ENCODE peak calls at places on chromosomes 4 and X, in seven cellular contexts. One of them, this sample, is unnamed.

GRCh38 chrX:19876962-19877361 is 10.4 kb downstream of the SH3KBP1 start:
- DNase-seq in GM04504: no peak
- DNase-seq in epithelial cell of esophagus: no peak
- DNase-seq in NCI-H2029: no peak
- DNase-seq in Caki2: no peak
- DNase-seq in RCC 7860: no peak
- DNase-seq in AG08396: no peak
- DNase-seq in this sample: no peak

GRCh38 chr4:7253806-7254205 is 61.5 kb downstream of the SORCS2 start:
- DNase-seq in GM04504: no peak
- DNase-seq in epithelial cell of esophagus: no peak
- DNase-seq in NCI-H2029: no peak
- DNase-seq in Caki2: no peak
- DNase-seq in RCC 7860: no peak
- DNase-seq in AG08396: no peak
- DNase-seq in this sample: no peak

GRCh38 chr4:124132161-124132560 is 580.4 kb downstream of the ANKRD50 start:
- DNase-seq in GM04504: no peak
- DNase-seq in epithelial cell of esophagus: no peak
- DNase-seq in NCI-H2029: no peak
- DNase-seq in Caki2: no peak
- DNase-seq in RCC 7860: no peak
- DNase-seq in AG08396: no peak
- DNase-seq in this sample: no peak

GRCh38 chr4:17726911-17727310 is 54.5 kb downstream of the FAM184B start:
- DNase-seq in GM04504: no peak
- DNase-seq in epithelial cell of esophagus: peak; percentile 31
- DNase-seq in NCI-H2029: no peak
- DNase-seq in Caki2: no peak
- DNase-seq in RCC 7860: no peak
- DNase-seq in AG08396: no peak
- DNase-seq in this sample: no peak

GRCh38 chr4:19047481-19047880 is 1025.9 kb upstream of the LCORL start:
- DNase-seq in GM04504: no peak
- DNase-seq in epithelial cell of esophagus: no peak
- DNase-seq in NCI-H2029: no peak
- DNase-seq in Caki2: no peak
- DNase-seq in RCC 7860: no peak
- DNase-seq in AG08396: no peak
- DNase-seq in this sample: no peak

GRCh38 chrX:40107291-40108083 is 9.7 kb upstream of the BCOR start:
- DNase-seq in GM04504: no peak
- DNase-seq in epithelial cell of esophagus: no peak
- DNase-seq in NCI-H2029: peak; percentile 71
- DNase-seq in Caki2: peak; percentile 84
- DNase-seq in RCC 7860: peak; percentile 87
- DNase-seq in AG08396: peak; percentile 44
- DNase-seq in this sample: no peak

GRCh38 chr4:124931050-124931449 is 218.5 kb upstream of the ANKRD50 start:
- DNase-seq in GM04504: no peak
- DNase-seq in epithelial cell of esophagus: no peak
- DNase-seq in NCI-H2029: no peak
- DNase-seq in Caki2: no peak
- DNase-seq in RCC 7860: no peak
- DNase-seq in AG08396: peak; percentile 7
- DNase-seq in this sample: peak; percentile 79

GRCh38 chr4:129335263-129335662 is 239.3 kb downstream of the C4orf33 start:
- DNase-seq in GM04504: no peak
- DNase-seq in epithelial cell of esophagus: peak; percentile 18
- DNase-seq in NCI-H2029: peak; percentile 28
- DNase-seq in Caki2: no peak
- DNase-seq in RCC 7860: no peak
- DNase-seq in AG08396: no peak
- DNase-seq in this sample: no peak

GRCh38 chrX:30713061-30713525 is 59.9 kb downstream of the GK start:
- DNase-seq in GM04504: peak; percentile 24
- DNase-seq in epithelial cell of esophagus: peak; percentile 74
- DNase-seq in NCI-H2029: no peak
- DNase-seq in Caki2: peak; percentile 30
- DNase-seq in RCC 7860: no peak
- DNase-seq in AG08396: peak; percentile 36
- DNase-seq in this sample: peak; percentile 26

GRCh38 chr4:61740950-61741638 is 541.0 kb downstream of the ADGRL3 start:
- DNase-seq in GM04504: no peak
- DNase-seq in epithelial cell of esophagus: no peak
- DNase-seq in NCI-H2029: no peak
- DNase-seq in Caki2: no peak
- DNase-seq in RCC 7860: no peak
- DNase-seq in AG08396: no peak
- DNase-seq in this sample: no peak

GRCh38 chr4:122731676-122732075 is 828 bp upstream of the BBS12 start:
- DNase-seq in GM04504: no peak
- DNase-seq in epithelial cell of esophagus: no peak
- DNase-seq in NCI-H2029: no peak
- DNase-seq in Caki2: no peak
- DNase-seq in RCC 7860: no peak
- DNase-seq in AG08396: no peak
- DNase-seq in this sample: no peak

GRCh38 chrX:150774798-150775568 is 81.8 kb downstream of the MTMR1 start:
- DNase-seq in GM04504: no peak
- DNase-seq in epithelial cell of esophagus: no peak
- DNase-seq in NCI-H2029: no peak
- DNase-seq in Caki2: no peak
- DNase-seq in RCC 7860: no peak
- DNase-seq in AG08396: no peak
- DNase-seq in this sample: no peak

GRCh38 chr4:53235547-53235946 is 130.3 kb downstream of the SCFD2 start:
- DNase-seq in GM04504: no peak
- DNase-seq in epithelial cell of esophagus: no peak
- DNase-seq in NCI-H2029: no peak
- DNase-seq in Caki2: no peak
- DNase-seq in RCC 7860: no peak
- DNase-seq in AG08396: no peak
- DNase-seq in this sample: no peak

GRCh38 chr4:75916091-75916661 is 13.9 kb upstream of the PPEF2 start:
- DNase-seq in GM04504: no peak
- DNase-seq in epithelial cell of esophagus: peak; percentile 45
- DNase-seq in NCI-H2029: no peak
- DNase-seq in Caki2: peak; percentile 85
- DNase-seq in RCC 7860: peak; percentile 22
- DNase-seq in AG08396: peak; percentile 67
- DNase-seq in this sample: peak; percentile 57

GRCh38 chr4:118931791-118932190 is 43.1 kb downstream of the SYNPO2 start:
- DNase-seq in GM04504: no peak
- DNase-seq in epithelial cell of esophagus: no peak
- DNase-seq in NCI-H2029: no peak
- DNase-seq in Caki2: no peak
- DNase-seq in RCC 7860: no peak
- DNase-seq in AG08396: no peak
- DNase-seq in this sample: no peak

GRCh38 chr4:20193522-20193902 is 58.2 kb upstream of the SLIT2 start:
- DNase-seq in GM04504: no peak
- DNase-seq in epithelial cell of esophagus: no peak
- DNase-seq in NCI-H2029: no peak
- DNase-seq in Caki2: no peak
- DNase-seq in RCC 7860: no peak
- DNase-seq in AG08396: no peak
- DNase-seq in this sample: no peak

GRCh38 chrX:2397648-2398340 is 103.0 kb downstream of the DHRSX start:
- DNase-seq in GM04504: no peak
- DNase-seq in epithelial cell of esophagus: peak; percentile 59
- DNase-seq in NCI-H2029: no peak
- DNase-seq in Caki2: peak; percentile 67
- DNase-seq in RCC 7860: peak; percentile 46
- DNase-seq in AG08396: peak; percentile 56
- DNase-seq in this sample: no peak

GRCh38 chr4:2651998-2652397 is 104.1 kb downstream of the TNIP2 start:
- DNase-seq in GM04504: no peak
- DNase-seq in epithelial cell of esophagus: no peak
- DNase-seq in NCI-H2029: peak; percentile 64
- DNase-seq in Caki2: no peak
- DNase-seq in RCC 7860: no peak
- DNase-seq in AG08396: no peak
- DNase-seq in this sample: no peak

GRCh38 chrX:34578237-34578636 is 78.8 kb downstream of the TMEM47 start:
- DNase-seq in GM04504: peak; percentile 16
- DNase-seq in epithelial cell of esophagus: peak; percentile 36
- DNase-seq in NCI-H2029: no peak
- DNase-seq in Caki2: peak; percentile 6
- DNase-seq in RCC 7860: no peak
- DNase-seq in AG08396: peak; percentile 4
- DNase-seq in this sample: peak; percentile 42

GRCh38 chr4:42615131-42615776 is 41.7 kb downstream of the ATP8A1 start:
- DNase-seq in GM04504: no peak
- DNase-seq in epithelial cell of esophagus: no peak
- DNase-seq in NCI-H2029: no peak
- DNase-seq in Caki2: no peak
- DNase-seq in RCC 7860: no peak
- DNase-seq in AG08396: no peak
- DNase-seq in this sample: no peak

GRCh38 chrX:122238801-122239200 is 945.3 kb upstream of the GRIA3 start:
- DNase-seq in GM04504: peak; percentile 2
- DNase-seq in epithelial cell of esophagus: peak; percentile 77
- DNase-seq in NCI-H2029: no peak
- DNase-seq in Caki2: no peak
- DNase-seq in RCC 7860: no peak
- DNase-seq in AG08396: no peak
- DNase-seq in this sample: no peak

GRCh38 chr4:77566148-77566547 is 39.5 kb upstream of the CXCL13 start:
- DNase-seq in GM04504: no peak
- DNase-seq in epithelial cell of esophagus: no peak
- DNase-seq in NCI-H2029: no peak
- DNase-seq in Caki2: no peak
- DNase-seq in RCC 7860: no peak
- DNase-seq in AG08396: no peak
- DNase-seq in this sample: no peak

GRCh38 chr4:153704522-153704921 is 20.4 kb downstream of the TLR2 start:
- DNase-seq in GM04504: no peak
- DNase-seq in epithelial cell of esophagus: no peak
- DNase-seq in NCI-H2029: no peak
- DNase-seq in Caki2: no peak
- DNase-seq in RCC 7860: no peak
- DNase-seq in AG08396: no peak
- DNase-seq in this sample: no peak

GRCh38 chr4:155759372-155760252 is 791 bp downstream of the GUCY1B1 start:
- DNase-seq in GM04504: no peak
- DNase-seq in epithelial cell of esophagus: peak; percentile 29
- DNase-seq in NCI-H2029: no peak
- DNase-seq in Caki2: peak; percentile 63
- DNase-seq in RCC 7860: peak; percentile 6
- DNase-seq in AG08396: peak; percentile 41
- DNase-seq in this sample: no peak

GRCh38 chr4:180333156-180333555 is 1910.0 kb upstream of the TENM3 start:
- DNase-seq in GM04504: no peak
- DNase-seq in epithelial cell of esophagus: peak; percentile 67
- DNase-seq in NCI-H2029: no peak
- DNase-seq in Caki2: no peak
- DNase-seq in RCC 7860: no peak
- DNase-seq in AG08396: no peak
- DNase-seq in this sample: no peak

GRCh38 chr4:101321481-101322042 is 25.8 kb downstream of the PPP3CA start:
- DNase-seq in GM04504: no peak
- DNase-seq in epithelial cell of esophagus: peak; percentile 32
- DNase-seq in NCI-H2029: no peak
- DNase-seq in Caki2: no peak
- DNase-seq in RCC 7860: no peak
- DNase-seq in AG08396: no peak
- DNase-seq in this sample: no peak

GRCh38 chr4:182369211-182369610 is 126.0 kb downstream of the TENM3 start:
- DNase-seq in GM04504: peak; percentile 12
- DNase-seq in epithelial cell of esophagus: no peak
- DNase-seq in NCI-H2029: no peak
- DNase-seq in Caki2: no peak
- DNase-seq in RCC 7860: no peak
- DNase-seq in AG08396: no peak
- DNase-seq in this sample: peak; percentile 18

GRCh38 chrX:128698528-128698927 is 646.3 kb upstream of the ACTRT1 start:
- DNase-seq in GM04504: no peak
- DNase-seq in epithelial cell of esophagus: no peak
- DNase-seq in NCI-H2029: no peak
- DNase-seq in Caki2: no peak
- DNase-seq in RCC 7860: no peak
- DNase-seq in AG08396: no peak
- DNase-seq in this sample: no peak

GRCh38 chrX:65035451-65035779 is 59.2 kb upstream of the ZC4H2 start:
- DNase-seq in GM04504: peak; percentile 9
- DNase-seq in epithelial cell of esophagus: no peak
- DNase-seq in NCI-H2029: no peak
- DNase-seq in Caki2: no peak
- DNase-seq in RCC 7860: no peak
- DNase-seq in AG08396: peak; percentile 60
- DNase-seq in this sample: no peak

GRCh38 chr4:6002926-6003325 is 15.3 kb downstream of the C4orf50 start:
- DNase-seq in GM04504: no peak
- DNase-seq in epithelial cell of esophagus: no peak
- DNase-seq in NCI-H2029: no peak
- DNase-seq in Caki2: no peak
- DNase-seq in RCC 7860: no peak
- DNase-seq in AG08396: no peak
- DNase-seq in this sample: no peak

GRCh38 chr4:19927381-19927780 is 324.3 kb upstream of the SLIT2 start:
- DNase-seq in GM04504: no peak
- DNase-seq in epithelial cell of esophagus: peak; percentile 34
- DNase-seq in NCI-H2029: no peak
- DNase-seq in Caki2: no peak
- DNase-seq in RCC 7860: peak; percentile 19
- DNase-seq in AG08396: no peak
- DNase-seq in this sample: no peak

GRCh38 chr4:176034498-176034897 is 31.1 kb upstream of the WDR17 start:
- DNase-seq in GM04504: peak; percentile 16
- DNase-seq in epithelial cell of esophagus: peak; percentile 57
- DNase-seq in NCI-H2029: no peak
- DNase-seq in Caki2: peak; percentile 9
- DNase-seq in RCC 7860: no peak
- DNase-seq in AG08396: no peak
- DNase-seq in this sample: peak; percentile 50

This sample was measured in astrocyte of the cerebellum.